ENCODE peak calls at places on chromosome 12, in eight cellular contexts. E is astrocyte of the spinal cord, R is tibial nerve, C is astrocyte of the cerebellum, J is progenitor cell of endocrine pancreas, A is NCI-H526, P is EL, Z is OCI-LY7. B is an unnamed sample.

GRCh38 chr12:14614704-14615121 is 47.0 kb upstream of the PLBD1 start:
- DNase-seq in E (no peak), R (no peak), C (no peak), J (no peak), A (no peak), P (no peak), Z (peak; percentile 90), B (no peak)

GRCh38 chr12:22334696-22335290 is at the start of gene ST8SIA1:
- DNase-seq in E (peak; percentile 27), R (no peak), C (no peak), J (peak; percentile 54), A (peak; percentile 74), P (peak; percentile 10), Z (no peak), B (no peak)

GRCh38 chr12:71430756-71431155 is 8.8 kb upstream of the LGR5 start:
- DNase-seq in E (no peak), R (no peak), C (no peak), J (no peak), A (no peak), P (peak; percentile 45), Z (no peak), B (no peak)

GRCh38 chr12:130041983-130042812 is 120.1 kb upstream of the FZD10 start:
- DNase-seq in E (no peak), R (no peak), C (no peak), J (peak; percentile 85), A (peak; percentile 88), P (no peak), Z (no peak), B (no peak)

GRCh38 chr12:119129827-119130434 is 48.8 kb upstream of the HSPB8 start:
- DNase-seq in E (no peak), R (no peak), C (no peak), J (no peak), A (no peak), P (no peak), Z (no peak), B (no peak)

GRCh38 chr12:29073631-29074239 is 75.3 kb upstream of the FAR2 start:
- DNase-seq in E (peak; percentile 66), R (peak; percentile 43), C (peak; percentile 27), J (no peak), A (peak; percentile 72), P (peak; percentile 49), Z (peak; percentile 47), B (no peak)

GRCh38 chr12:85725991-85726390 is 110.2 kb downstream of the RASSF9 start:
- DNase-seq in E (no peak), R (no peak), C (no peak), J (no peak), A (no peak), P (no peak), Z (no peak), B (no peak)

GRCh38 chr12:59005195-59005961 is 85.1 kb upstream of the LRIG3 start:
- DNase-seq in E (peak; percentile 38), R (no peak), C (no peak), J (no peak), A (no peak), P (peak; percentile 2), Z (no peak), B (no peak)

GRCh38 chr12:26112703-26113147 is 12.1 kb downstream of the BHLHE41 start:
- DNase-seq in E (no peak), R (no peak), C (no peak), J (no peak), A (peak; percentile 90), P (peak; percentile 15), Z (no peak), B (no peak)

GRCh38 chr12:6963016-6963731 is 7.3 kb downstream of the PHB2 start:
- DNase-seq in E (no peak), R (no peak), C (no peak), J (peak; percentile 96), A (peak; percentile 97), P (no peak), Z (no peak), B (no peak)

GRCh38 chr12:121089031-121089812 is 43.5 kb upstream of the P2RX7 start:
- DNase-seq in E (no peak), R (no peak), C (no peak), J (no peak), A (no peak), P (no peak), Z (no peak), B (no peak)

GRCh38 chr12:114665411-114666181 is 18.4 kb downstream of the TBX3 start:
- DNase-seq in E (peak; percentile 53), R (no peak), C (no peak), J (no peak), A (no peak), P (peak; percentile 67), Z (no peak), B (no peak)

GRCh38 chr12:38648813-38649212 is 256.6 kb downstream of the CPNE8 start:
- DNase-seq in E (no peak), R (no peak), C (no peak), J (no peak), A (no peak), P (no peak), Z (no peak), B (no peak)

GRCh38 chr12:103909811-103910210 is 20.4 kb upstream of the HSP90B1 start:
- DNase-seq in E (peak; percentile 49), R (no peak), C (peak; percentile 16), J (no peak), A (no peak), P (peak; percentile 49), Z (no peak), B (no peak)

GRCh38 chr12:115597157-115597712 is 680.3 kb downstream of the MED13L start:
- DNase-seq in E (peak; percentile 84), R (no peak), C (peak; percentile 22), J (no peak), A (no peak), P (peak; percentile 76), Z (no peak), B (peak; percentile 34)

GRCh38 chr12:27305673-27306504 is 26.7 kb upstream of the BMAL2 start:
- DNase-seq in E (peak; percentile 70), R (no peak), C (peak; percentile 43), J (no peak), A (peak; percentile 45), P (peak; percentile 36), Z (peak; percentile 57), B (no peak)

GRCh38 chr12:31603546-31604009 is 12.6 kb upstream of the DENND5B start:
- DNase-seq in E (no peak), R (no peak), C (no peak), J (no peak), A (no peak), P (no peak), Z (peak; percentile 92), B (no peak)

GRCh38 chr12:124390442-124391116 is 95.7 kb downstream of the RFLNA start:
- DNase-seq in E (peak; percentile 73), R (no peak), C (no peak), J (no peak), A (no peak), P (peak; percentile 88), Z (peak; percentile 45), B (no peak)

GRCh38 chr12:46771268-46771837 is 54.4 kb downstream of the SLC38A4 start:
- DNase-seq in E (peak; percentile 40), R (no peak), C (no peak), J (no peak), A (no peak), P (peak; percentile 43), Z (no peak), B (no peak)

GRCh38 chr12:109947511-109947910 is 47.4 kb downstream of the TCHP start:
- DNase-seq in E (peak; percentile 89), R (no peak), C (peak; percentile 89), J (no peak), A (no peak), P (peak; percentile 73), Z (no peak), B (no peak)

GRCh38 chr12:45089417-45089816 is 38.5 kb upstream of the DBX2 start:
- DNase-seq in E (no peak), R (no peak), C (no peak), J (no peak), A (no peak), P (no peak), Z (no peak), B (no peak)

GRCh38 chr12:108526482-108527234 is 11.6 kb downstream of the FICD start:
- DNase-seq in E (peak; percentile 56), R (no peak), C (peak; percentile 76), J (no peak), A (no peak), P (peak; percentile 44), Z (no peak), B (no peak)

GRCh38 chr12:132373967-132374820 is 44.8 kb upstream of the GALNT9 start:
- DNase-seq in E (no peak), R (no peak), C (no peak), J (no peak), A (no peak), P (peak; percentile 7), Z (no peak), B (no peak)

GRCh38 chr12:64480148-64480547 is 28.2 kb downstream of the TBK1 start:
- DNase-seq in E (no peak), R (no peak), C (no peak), J (no peak), A (no peak), P (peak; percentile 72), Z (no peak), B (no peak)

GRCh38 chr12:66035289-66035961 is 95.1 kb downstream of the LLPH start:
- DNase-seq in E (peak; percentile 74), R (peak; percentile 37), C (peak; percentile 36), J (no peak), A (peak; percentile 74), P (peak; percentile 74), Z (peak; percentile 12), B (no peak)

GRCh38 chr12:11768233-11768965 is 118.9 kb downstream of the ETV6 start:
- DNase-seq in E (no peak), R (no peak), C (no peak), J (no peak), A (no peak), P (no peak), Z (no peak), B (no peak)

GRCh38 chr12:31659087-31659942 is at the start of gene ETFBKMT:
- DNase-seq in E (peak; percentile 89), R (peak; percentile 85), C (peak; percentile 59), J (peak; percentile 88), A (peak; percentile 98), P (peak; percentile 96), Z (peak; percentile 99), B (peak; percentile 74)

GRCh38 chr12:48986720-48987291 is 8.7 kb downstream of the WNT1 start:
- DNase-seq in E (no peak), R (no peak), C (no peak), J (no peak), A (no peak), P (no peak), Z (no peak), B (no peak)

GRCh38 chr12:18690653-18691052 is 47.2 kb downstream of the PLCZ1 start:
- DNase-seq in E (peak; percentile 62), R (no peak), C (no peak), J (no peak), A (no peak), P (peak; percentile 91), Z (no peak), B (peak; percentile 72)